ENCODE peak calls at places on chromosomes 11 and 22, in eight cellular contexts. K is AG10803; G is T-cell; N is activated CD4-positive, alpha-beta T cell treated with anti-CD3 and anti-CD28 coated beads, Interleukin-2, amount 50 U/mL, for 1 hour; R is NCI-H1417; B is 8988T; O is activated gamma-delta T cell treated with anti-CD3 and anti-CD28 coated beads, Interleukin-2, amount 50 U/mL, for 16 hours; T is mesenchymal stem cell. S is an unnamed sample.

GRCh38 chr11:17012712-17013547 is 1.3 kb downstream of the PLEKHA7 start:
- DNase-seq in K (no peak), G (no peak), N (no peak), R (no peak), B (peak), O (no peak), T (peak), S (peak)

GRCh38 chr11:125239585-125240331 is 75.2 kb downstream of the PKNOX2 start:
- DNase-seq in K (no peak), G (no peak), N (no peak), R (no peak), B (no peak), O (no peak), T (no peak), S (no peak)

GRCh38 chr11:64294665-64295289 is 3.7 kb downstream of the KCNK4 start:
- DNase-seq in K (peak), G (no peak), N (no peak), R (no peak), B (peak), O (no peak), T (no peak), S (no peak)

GRCh38 chr11:95414217-95414616 is 183.2 kb upstream of the SESN3 start:
- DNase-seq in K (peak), G (no peak), N (no peak), R (no peak), B (no peak), O (no peak), T (no peak), S (no peak)

GRCh38 chr11:74182635-74183034 is 11.5 kb downstream of the PPME1 start:
- DNase-seq in K (peak), G (no peak), N (no peak), R (no peak), B (no peak), O (no peak), T (no peak), S (no peak)

GRCh38 chr11:119716475-119717057 is 12.4 kb downstream of the NECTIN1 start:
- DNase-seq in K (no peak), G (no peak), N (no peak), R (no peak), B (no peak), O (no peak), T (no peak), S (no peak)

GRCh38 chr11:88266919-88267318 is 70.6 kb downstream of the CTSC start:
- DNase-seq in K (no peak), G (no peak), N (no peak), R (no peak), B (no peak), O (no peak), T (no peak), S (no peak)

GRCh38 chr11:33687733-33688479 is 12.7 kb downstream of the C11orf91 start:
- DNase-seq in K (peak), G (no peak), N (no peak), R (peak), B (peak), O (no peak), T (peak), S (peak)

GRCh38 chr11:25742800-25743199 is 589.1 kb upstream of the ANO3 start:
- DNase-seq in K (no peak), G (no peak), N (no peak), R (no peak), B (no peak), O (no peak), T (no peak), S (no peak)

GRCh38 chr22:44807915-44808690 is 55.7 kb downstream of the ARHGAP8 start:
- DNase-seq in K (no peak), G (no peak), N (no peak), R (no peak), B (no peak), O (no peak), T (no peak), S (peak)

GRCh38 chr11:74280494-74280893 is 30.9 kb downstream of the P4HA3 start:
- DNase-seq in K (no peak), G (no peak), N (no peak), R (no peak), B (no peak), O (no peak), T (no peak), S (no peak)

GRCh38 chr11:117793521-117793920 is 3.5 kb downstream of the DSCAML1 start:
- DNase-seq in K (no peak), G (no peak), N (no peak), R (no peak), B (no peak), O (no peak), T (no peak), S (no peak)

GRCh38 chr11:120358729-120359128 is 22.5 kb downstream of the ARHGEF12 start:
- DNase-seq in K (no peak), G (no peak), N (no peak), R (no peak), B (no peak), O (no peak), T (no peak), S (no peak)

GRCh38 chr11:73246303-73246702 is 25.8 kb upstream of the P2RY6 start:
- DNase-seq in K (no peak), G (no peak), N (no peak), R (no peak), B (no peak), O (no peak), T (no peak), S (no peak)

GRCh38 chr11:40293655-40294342 is 1165.7 kb downstream of the LRRC4C start:
- DNase-seq in K (peak), G (no peak), N (peak), R (peak), B (peak), O (no peak), T (peak), S (peak)

GRCh38 chr22:49703391-49703926 is 124.2 kb downstream of the BRD1 start:
- DNase-seq in K (no peak), G (no peak), N (no peak), R (no peak), B (no peak), O (no peak), T (no peak), S (no peak)

GRCh38 chr11:66663741-66664296 is 13.9 kb downstream of the RBM4B start:
- DNase-seq in K (peak), G (no peak), N (no peak), R (no peak), B (no peak), O (no peak), T (no peak), S (no peak)

S was measured in dermis blood vessel endothelial cell.